ENCODE peak calls at places on chromosomes 6 and 20, in four cellular contexts. Q, Y, S and T are unnamed samples.
A peak's percentile ranks its signal among the peaks of the same experiment; 100 is the strongest.

GRCh38 chr6:89941031-89941775 is 46.9 kb downstream of the GJA10 start:
- DNase-seq in Q (peak; percentile 77), Y (no peak), S (no peak), T (no peak)

GRCh38 chr6:19712012-19712688 is 125.0 kb upstream of the ID4 start:
- DNase-seq in Q (no peak), Y (peak; percentile 7), S (no peak), T (no peak)

GRCh38 chr20:64177420-64177783 is 13.2 kb downstream of the MYT1 start:
- DNase-seq in Q (no peak), Y (no peak), S (no peak), T (no peak)

GRCh38 chr6:7151381-7151780 is 43.6 kb downstream of the RREB1 start:
- DNase-seq in Q (peak; percentile 39), Y (peak; percentile 34), S (no peak), T (no peak)

GRCh38 chr6:118750143-118750542 is 98.8 kb upstream of the CEP85L start:
- DNase-seq in Q (no peak), Y (no peak), S (no peak), T (no peak)

GRCh38 chr6:16803294-16804006 is 42.2 kb upstream of the ATXN1 start:
- DNase-seq in Q (peak; percentile 56), Y (peak; percentile 5), S (no peak), T (peak; percentile 75)

GRCh38 chr6:42453649-42454427 is 2.1 kb upstream of the TRERF1 start:
- DNase-seq in Q (no peak), Y (peak; percentile 21), S (no peak), T (peak; percentile 37)

GRCh38 chr6:43488667-43489276 is 11.4 kb downstream of the TJAP1 start:
- DNase-seq in Q (peak; percentile 53), Y (no peak), S (no peak), T (no peak)

GRCh38 chr6:53048431-53049195 is 16.6 kb upstream of the FBXO9 start:
- DNase-seq in Q (peak; percentile 38), Y (no peak), S (peak; percentile 40), T (no peak)

GRCh38 chr6:78623567-78623966 is 243.8 kb upstream of the IRAK1BP1 start:
- DNase-seq in Q (no peak), Y (no peak), S (no peak), T (no peak)

GRCh38 chr20:621115-621756 is 11.1 kb upstream of the TCF15 start:
- DNase-seq in Q (no peak), Y (no peak), S (no peak), T (no peak)

GRCh38 chr6:46410330-46410953 is 80.8 kb downstream of the RCAN2 start:
- DNase-seq in Q (peak; percentile 57), Y (peak; percentile 45), S (peak; percentile 21), T (no peak)

GRCh38 chr6:156694679-156695078 is 82.5 kb upstream of the ARID1B start:
- DNase-seq in Q (no peak), Y (no peak), S (no peak), T (no peak)

GRCh38 chr6:44003345-44004061 is 123.7 kb downstream of the MRPL14 start:
- DNase-seq in Q (no peak), Y (no peak), S (no peak), T (no peak)

GRCh38 chr20:37407117-37407566 is 61.2 kb downstream of the SRC start:
- DNase-seq in Q (no peak), Y (no peak), S (no peak), T (no peak)

GRCh38 chr6:156413156-156413555 is 364.0 kb upstream of the ARID1B start:
- DNase-seq in Q (no peak), Y (no peak), S (no peak), T (no peak)

GRCh38 chr20:50930139-50931047 is 844 bp downstream of the ADNP start:
- DNase-seq in Q (no peak), Y (peak; percentile 19), S (no peak), T (no peak)

GRCh38 chr6:39849764-39850163 is 57.6 kb downstream of the DAAM2 start:
- DNase-seq in Q (peak; percentile 39), Y (no peak), S (no peak), T (no peak)

GRCh38 chr6:49541936-49542335 is 8.5 kb upstream of the C6orf141 start:
- DNase-seq in Q (no peak), Y (no peak), S (no peak), T (no peak)

GRCh38 chr6:45681860-45682488 is 304.2 kb upstream of the SUPT3H start:
- DNase-seq in Q (no peak), Y (no peak), S (peak; percentile 95), T (no peak)

DNA sequence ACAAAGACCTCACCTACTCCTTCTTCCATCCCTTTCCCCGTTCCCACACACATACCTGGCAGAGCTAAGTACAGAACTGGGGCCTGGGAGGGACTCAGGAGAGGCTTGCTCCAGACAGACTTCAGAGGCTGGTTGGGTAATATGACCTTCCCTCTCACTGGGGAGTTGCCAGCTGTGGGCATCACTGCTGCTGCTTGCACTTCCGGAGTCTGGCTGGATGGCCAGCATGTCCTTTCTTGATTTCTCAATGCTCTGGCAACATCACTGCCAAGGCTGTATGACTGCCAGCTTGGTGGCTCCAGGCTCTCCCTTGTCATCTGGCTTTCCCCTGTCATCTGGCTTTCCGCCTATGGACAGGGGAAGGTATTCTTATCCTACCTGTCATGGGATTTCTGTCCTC is 47.8 kb downstream of the CDH22 start:
- DNase-seq in Q (no peak), Y (no peak), S (no peak), T (no peak)
- TF ChIP-seq FOXK2 in Q (no peak), Y (no peak), S (no peak), T (no peak)

GRCh38 chr6:15504581-15505350 is 158.1 kb downstream of the DTNBP1 start:
- DNase-seq in Q (peak; percentile 94), Y (no peak), S (no peak), T (no peak)
- TF ChIP-seq FOXK2 in Q (no peak), Y (no peak), S (no peak), T (no peak)

DNA sequence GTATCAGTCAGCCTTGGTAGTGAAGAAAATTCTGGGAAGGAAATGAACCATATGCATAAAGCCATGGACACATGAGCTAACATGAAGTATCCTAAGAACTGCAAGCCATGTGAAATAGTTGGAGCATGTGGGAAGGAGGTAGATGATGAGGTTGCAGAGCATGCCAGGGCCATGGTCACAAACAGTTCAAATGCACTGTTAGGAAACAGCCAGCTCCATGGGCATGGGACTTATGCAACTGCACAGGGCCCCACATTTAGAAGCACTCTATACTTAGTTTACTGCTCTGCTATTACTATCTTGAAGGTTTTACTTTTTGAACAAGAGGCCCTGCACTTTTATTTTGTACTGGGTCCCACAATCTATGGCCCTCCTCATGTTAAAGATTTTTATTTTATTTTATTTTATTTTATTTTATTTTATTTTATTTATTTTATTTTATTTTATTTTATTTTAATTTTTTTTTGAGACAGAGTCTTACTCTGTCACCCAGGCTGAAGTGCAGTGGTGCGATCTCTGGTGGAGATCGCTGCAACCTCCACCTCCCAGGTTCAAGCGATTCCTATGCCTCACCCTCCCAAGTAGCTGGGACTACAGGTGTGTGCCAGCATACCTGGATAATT is 169.1 kb downstream of the IBTK start:
- DNase-seq in Q (no peak), Y (no peak), S (no peak), T (no peak)
- TF ChIP-seq FOXK2 in Q (no peak), Y (no peak), S (no peak), T (no peak)

GRCh38 chr6:26235240-26235730 is 129.7 kb upstream of the BTN3A2 start:
- DNase-seq in Q (no peak), Y (peak; percentile 41), S (no peak), T (no peak)

GRCh38 chr6:26232306-26232949 is 132.6 kb upstream of the BTN3A2 start:
- DNase-seq in Q (no peak), Y (no peak), S (no peak), T (no peak)

GRCh38 chr6:26234421-26235239 is 130.4 kb upstream of the BTN3A2 start:
- DNase-seq in Q (no peak), Y (peak; percentile 93), S (peak; percentile 96), T (peak; percentile 72)

GRCh38 chr6:26232950-26233607 is 131.9 kb upstream of the BTN3A2 start:
- DNase-seq in Q (no peak), Y (peak; percentile 40), S (peak; percentile 55), T (no peak)

DNA sequence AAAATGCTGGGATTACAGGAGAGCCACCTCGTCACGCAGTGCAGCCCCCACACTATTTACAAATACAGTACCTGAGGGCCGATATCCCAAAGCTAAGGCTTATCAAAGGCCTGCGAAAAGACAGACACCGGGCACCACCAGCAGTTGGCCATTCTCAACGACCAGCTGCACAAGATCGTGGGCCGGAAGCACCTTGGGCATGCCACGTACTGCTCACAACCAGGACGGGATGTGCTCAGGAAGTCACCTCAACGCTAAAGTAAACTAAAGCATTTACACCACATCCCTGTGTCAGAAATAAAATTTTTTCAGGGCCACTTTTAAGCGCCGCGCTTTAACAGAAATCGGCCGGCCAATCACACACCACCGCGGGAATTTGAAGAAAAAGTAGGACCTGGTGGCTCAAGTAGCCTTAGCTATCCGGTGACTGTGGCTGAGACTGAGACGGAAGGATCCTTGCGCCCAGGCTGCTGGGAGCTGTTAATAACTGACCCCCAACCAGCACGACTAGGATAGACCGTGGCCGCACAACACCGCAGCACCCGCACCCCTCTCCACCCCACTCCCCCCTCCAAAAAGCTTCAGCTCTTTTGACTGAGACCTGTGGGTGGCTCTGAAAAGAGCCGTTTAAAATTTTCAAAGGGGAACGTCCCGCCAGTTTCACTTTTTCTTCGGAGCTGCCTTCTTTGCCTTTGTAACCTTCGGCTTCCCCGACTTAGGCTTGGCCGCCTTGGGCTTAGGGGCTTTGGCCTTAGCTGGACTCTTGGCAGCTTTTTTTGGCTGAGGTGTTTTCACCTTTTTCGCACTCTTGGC is 131.2 kb upstream of the BTN3A2 start:
- DNase-seq in Q (no peak), Y (peak; percentile 75), S (peak; percentile 75), T (no peak)
- TF ChIP-seq FOXK2 in Q (no peak), Y (no peak), S (no peak), T (no peak)

GRCh38 chr6:87391334-87391733 is 16.4 kb upstream of the CFAP206 start:
- DNase-seq in Q (peak; percentile 52), Y (peak; percentile 63), S (no peak), T (peak; percentile 48)
- TF ChIP-seq FOXK2 in Q (no peak), Y (no peak), S (no peak), T (no peak)

GRCh38 chr6:31945507-31946369 is at the start of gene CFB:
- DNase-seq in Q (peak; percentile 100), Y (no peak), S (no peak), T (no peak)
- TF ChIP-seq FOXK2 in Q (peak; percentile 94), Y (no peak), S (no peak), T (no peak)

DNA sequence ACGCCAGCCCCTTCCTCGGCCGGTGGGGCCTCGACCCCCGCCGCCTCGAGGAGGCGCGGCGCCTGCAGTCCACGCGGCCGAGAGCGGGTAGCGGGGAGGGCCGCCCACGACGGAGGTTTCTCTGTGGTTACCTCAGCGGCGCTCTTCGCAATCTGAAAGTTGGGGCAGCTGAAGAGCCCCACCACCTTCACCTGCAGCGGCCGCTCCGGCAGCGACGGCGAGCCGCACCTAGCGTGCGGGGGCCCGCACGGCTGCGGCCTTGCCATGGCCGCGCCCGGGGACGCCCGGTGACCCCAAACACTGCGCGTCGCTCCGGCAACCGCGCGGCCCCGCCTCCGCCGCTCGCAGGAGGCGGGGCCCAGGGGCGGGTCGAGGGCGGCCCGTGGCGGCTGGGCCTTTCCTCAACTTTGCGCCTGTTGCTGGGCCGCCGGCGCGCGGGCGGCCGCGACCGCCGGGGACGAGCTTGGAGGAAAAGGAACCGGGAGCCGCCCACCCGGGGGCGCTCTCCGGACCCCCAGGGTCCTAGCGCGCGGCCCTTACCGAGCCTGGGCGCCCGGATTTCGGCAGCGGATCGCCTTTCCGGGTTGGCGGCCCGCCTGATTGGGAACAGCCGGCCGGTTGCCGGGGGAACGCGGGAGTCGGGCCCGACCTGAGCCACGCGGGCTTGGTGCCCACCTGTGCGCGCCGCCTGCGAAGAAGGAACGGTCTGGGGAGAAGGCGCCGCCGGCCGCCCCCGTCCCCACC is at the start of the genes PPIL6 and SMPD2:
- DNase-seq in Q (peak; percentile 77), Y (peak; percentile 93), S (no peak), T (peak; percentile 92)
- TF ChIP-seq FOXK2 in Q (no peak), Y (no peak), S (no peak), T (no peak)